ENCODE peak calls at places on chromosomes 1 and 21, in eight cellular contexts. B is heart left ventricle, Q is stomach, T is A549, P is thyroid gland, N is right lobe of liver, X is uterus, J is lower leg skin. S is an unnamed sample.

GRCh38 chr21:24590261-24590660 is 1017.0 kb downstream of the MRPL39 start:
- DNase-seq in T (no peak), Q (no peak), X (no peak), P (no peak), B (no peak), N (no peak), J (no peak), S (no peak)

GRCh38 chr1:23187637-23188036 is 19.0 kb upstream of the LUZP1 start:
- DNase-seq in Q (no peak), X (no peak), P (no peak), J (no peak), B (no peak), T (no peak), N (peak; percentile 65), S (no peak)

GRCh38 chr1:10210841-10211804 is 753 bp downstream of the KIF1B start:
- DNase-seq in B (peak; percentile 90), J (peak; percentile 94), X (peak; percentile 92), Q (peak; percentile 87), P (peak; percentile 98), N (peak; percentile 93), T (peak; percentile 77), S (peak; percentile 42)

GRCh38 chr1:159282118-159282517 is 20.0 kb upstream of the FCER1A start:
- DNase-seq in X (no peak), T (peak; percentile 86), B (no peak), Q (no peak), J (no peak), N (no peak), P (no peak), S (no peak)

GRCh38 chr1:8677782-8678181 is 139.7 kb downstream of the RERE start:
- DNase-seq in P (no peak), T (no peak), Q (no peak), B (no peak), J (no peak), X (no peak), N (no peak), S (no peak)

GRCh38 chr1:238589843-238590435 is 699.2 kb upstream of the ZP4 start:
- DNase-seq in Q (no peak), X (no peak), T (no peak), B (no peak), J (no peak), N (no peak), P (no peak), S (no peak)

GRCh38 chr1:59333626-59334277 is 36.9 kb downstream of the FGGY start:
- DNase-seq in B (no peak), X (no peak), J (no peak), N (no peak), Q (no peak), T (no peak), P (no peak), S (no peak)

GRCh38 chr21:21690068-21690665 is 692.0 kb downstream of the NCAM2 start:
- DNase-seq in P (no peak), T (no peak), J (no peak), X (no peak), Q (no peak), N (no peak), B (no peak), S (no peak)

GRCh38 chr21:39175665-39176064 is 7.6 kb downstream of the PSMG1 start:
- DNase-seq in N (no peak), B (no peak), T (no peak), Q (no peak), X (no peak), P (no peak), J (no peak), S (no peak)

GRCh38 chr1:47187926-47188250 is 1.9 kb downstream of the PDZK1IP1 start:
- DNase-seq in Q (no peak), P (no peak), N (no peak), B (no peak), J (no peak), T (no peak), X (no peak), S (no peak)

DNA sequence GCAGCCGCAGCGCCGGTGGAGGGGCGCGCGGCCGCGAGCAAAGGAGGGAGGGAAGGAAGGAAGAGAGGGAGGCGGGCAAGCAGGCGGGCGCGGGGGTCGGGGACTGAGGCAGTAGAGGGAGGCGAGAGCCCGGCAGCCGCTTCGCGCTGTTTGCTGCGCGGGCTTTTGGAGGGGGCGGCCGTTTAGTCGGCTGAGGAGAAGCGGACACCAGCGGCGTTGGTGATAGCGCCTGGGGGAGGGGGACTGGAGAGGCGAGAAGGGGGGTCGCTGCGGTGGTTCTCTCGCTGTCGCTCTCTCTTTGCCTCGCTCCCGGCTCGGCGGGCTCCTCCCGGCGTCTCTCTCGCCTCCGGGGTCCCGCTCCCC is at the start of gene HS2ST1:
- DNase-seq in X (no peak), T (no peak), Q (no peak), B (no peak), N (no peak), J (no peak), P (no peak), S (no peak)
- TF ChIP-seq POLR2A in X (peak; percentile 56), T (peak; percentile 52), Q (peak; percentile 34), B (no peak), N (peak; percentile 27), J (no peak), P (no peak), S (peak; percentile 74)

DNA sequence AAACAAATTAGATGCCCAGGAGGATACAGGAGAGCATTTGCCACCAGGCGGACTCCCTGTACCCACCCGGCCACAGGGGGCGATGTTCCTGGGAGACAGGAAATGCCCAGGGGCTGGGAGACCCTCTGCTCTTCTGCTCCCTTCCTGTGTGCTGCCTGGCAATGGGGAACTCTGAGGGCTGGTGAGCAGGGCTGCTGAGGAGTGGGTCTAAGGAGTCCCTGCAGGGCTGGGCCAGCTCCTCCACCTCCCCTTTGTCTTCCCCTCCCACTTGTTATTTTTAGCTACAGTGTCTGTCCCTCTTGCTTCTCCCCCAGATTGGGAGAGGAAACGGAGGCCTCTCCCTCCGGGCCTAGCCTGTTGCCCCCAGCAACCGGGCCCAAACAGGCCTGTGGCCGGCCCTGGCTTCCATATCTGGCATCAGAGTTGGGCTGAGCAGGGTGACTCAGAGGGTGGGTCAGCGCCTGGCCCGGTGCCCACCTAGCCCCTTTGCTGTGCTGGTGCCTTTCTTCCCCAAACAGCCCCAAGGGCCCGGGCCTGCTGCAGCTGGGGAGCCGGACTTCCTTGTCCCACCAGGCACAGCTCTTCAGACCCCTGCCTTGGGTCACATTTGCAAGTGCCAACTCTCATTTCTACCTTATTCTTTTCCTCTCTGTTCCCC is 11.7 kb downstream of the LMNA start:
- DNase-seq in P (peak; percentile 75), X (peak; percentile 96), T (peak; percentile 96), B (peak; percentile 96), N (no peak), J (peak; percentile 89), Q (peak; percentile 79), S (peak; percentile 84)
- TF ChIP-seq POLR2A in P (no peak), X (peak; percentile 39), T (no peak), B (peak; percentile 42), N (no peak), J (no peak), Q (no peak), S (peak; percentile 35)

GRCh38 chr1:24949331-24949881 is 19.3 kb upstream of the RUNX3 start:
- DNase-seq in X (no peak), Q (no peak), N (no peak), T (no peak), B (no peak), J (no peak), P (no peak), S (peak; percentile 50)
- TF ChIP-seq POLR2A in X (no peak), Q (no peak), N (no peak), T (no peak), B (no peak), J (no peak), P (no peak), S (no peak)

GRCh38 chr1:160636076-160636475 is 10.8 kb downstream of the SLAMF1 start:
- DNase-seq in J (no peak), T (no peak), Q (no peak), B (no peak), X (no peak), P (no peak), N (no peak), S (no peak)

GRCh38 chr1:160636547-160636946 is 10.3 kb downstream of the SLAMF1 start:
- DNase-seq in P (no peak), B (no peak), J (no peak), Q (no peak), N (no peak), X (no peak), T (no peak), S (no peak)

GRCh38 chr1:160637065-160637464 is 9.8 kb downstream of the SLAMF1 start:
- DNase-seq in T (no peak), X (no peak), J (no peak), B (no peak), N (no peak), Q (no peak), P (no peak), S (no peak)

GRCh38 chr1:160633330-160633903 is 13.4 kb downstream of the SLAMF1 start:
- DNase-seq in X (no peak), N (no peak), J (no peak), B (no peak), P (no peak), T (no peak), Q (no peak), S (no peak)

DNA sequence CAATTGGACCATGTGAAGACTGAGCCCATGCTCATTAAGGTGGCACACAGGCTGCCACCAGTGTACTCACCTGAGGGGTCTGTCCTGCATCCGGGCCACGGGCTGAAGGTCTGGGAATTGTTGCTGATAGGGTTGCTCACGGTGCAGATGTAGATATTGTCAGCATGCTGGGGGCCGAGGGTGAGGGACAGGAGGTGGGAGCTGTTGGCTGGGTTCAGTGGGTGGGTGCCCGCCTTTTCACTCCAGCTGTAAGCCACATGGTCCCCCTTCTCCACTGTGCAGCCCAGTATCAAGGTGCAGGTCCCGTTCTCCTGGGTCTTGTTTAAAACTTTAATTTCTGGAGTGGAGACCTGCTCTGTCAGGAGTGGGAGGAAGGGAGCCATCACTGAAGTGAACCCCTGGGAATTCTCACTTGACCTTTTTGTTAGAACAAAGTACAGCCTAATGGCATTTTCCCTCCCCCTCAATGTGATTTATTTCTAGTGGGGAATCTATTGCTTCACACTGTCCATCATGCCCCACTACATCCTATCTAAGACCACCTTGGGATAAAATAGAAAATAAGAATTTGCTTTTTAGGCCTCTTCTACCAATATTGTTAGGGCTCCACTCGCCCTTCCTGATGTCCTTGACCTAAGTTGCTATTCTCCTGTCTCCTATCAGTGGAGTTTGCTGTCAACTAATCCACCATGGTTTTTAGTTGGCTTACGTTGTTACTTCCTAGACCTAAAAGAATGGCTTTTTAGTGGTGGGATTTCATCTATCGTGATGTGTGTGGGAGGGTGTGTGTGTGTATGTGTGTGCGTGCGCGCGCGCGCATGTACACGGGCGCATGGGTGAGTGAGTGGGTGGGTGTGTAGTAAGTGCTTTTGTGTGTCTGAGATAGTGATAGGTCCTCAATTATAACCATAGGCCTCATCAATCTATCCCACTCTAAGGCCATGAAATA is 12.0 kb downstream of the SLAMF1 start:
- DNase-seq in J (no peak), Q (no peak), B (no peak), X (no peak), P (no peak), N (no peak), T (no peak), S (no peak)
- TF ChIP-seq POLR2A in J (no peak), Q (no peak), B (no peak), X (no peak), P (no peak), N (no peak), T (no peak), S (no peak)

GRCh38 chr1:119410977-119411376 is 4.0 kb upstream of the HSD3B2 start:
- DNase-seq in B (no peak), N (no peak), J (no peak), Q (no peak), X (no peak), T (no peak), P (no peak), S (no peak)
- TF ChIP-seq POLR2A in B (no peak), N (no peak), J (no peak), Q (no peak), X (no peak), T (no peak), P (no peak), S (no peak)